ENCODE peak calls at places on chromosomes 3 and 15, in seven cellular contexts. B is HepG2, H is PC-9, L is neural progenitor cell, N is DND-41, U is endothelial cell of umbilical vein, O is MM.1S. Z is an unnamed sample.

GRCh38 chr3:62128028-62128427 is 245.3 kb downstream of the FEZF2 start:
- DNase-seq in B (no peak), H (no peak), L (no peak), N (no peak), U (no peak), O (no peak), Z (no peak)

GRCh38 chr15:78726870-78727551 is 84.3 kb downstream of the ADAMTS7 start:
- DNase-seq in B (peak), H (peak), L (peak), N (peak), U (no peak), O (peak), Z (no peak)

GRCh38 chr3:27360113-27361078 is 8.8 kb downstream of the NEK10 start:
- DNase-seq in B (peak), H (peak), L (no peak), N (no peak), U (peak), O (no peak), Z (peak)

GRCh38 chr3:49501258-49501609 is 31.2 kb downstream of the DAG1 start:
- DNase-seq in B (no peak), H (no peak), L (no peak), N (no peak), U (no peak), O (no peak), Z (no peak)

GRCh38 chr3:121624147-121624852 is 31.1 kb downstream of the FBXO40 start:
- DNase-seq in B (no peak), H (no peak), L (no peak), N (no peak), U (no peak), O (no peak), Z (no peak)

GRCh38 chr15:80309769-80310384 is 57.9 kb upstream of the CTXND1 start:
- DNase-seq in B (peak), H (no peak), L (peak), N (no peak), U (peak), O (no peak), Z (no peak)

GRCh38 chr3:86969500-86970189 is 21.3 kb downstream of the VGLL3 start:
- DNase-seq in B (peak), H (no peak), L (peak), N (peak), U (peak), O (peak), Z (no peak)

GRCh38 chr3:37326144-37326543 is 151.8 kb upstream of the LRRFIP2 start:
- DNase-seq in B (no peak), H (no peak), L (no peak), N (no peak), U (no peak), O (no peak), Z (no peak)

GRCh38 chr3:11226042-11226370 is 46.2 kb upstream of the ATG7 start:
- DNase-seq in B (no peak), H (no peak), L (no peak), N (no peak), U (no peak), O (no peak), Z (no peak)

GRCh38 chr3:24763421-24763820 is 268.8 kb upstream of the THRB start:
- DNase-seq in B (no peak), H (no peak), L (no peak), N (no peak), U (no peak), O (no peak), Z (peak)

GRCh38 chr3:71441217-71441924 is 142.2 kb downstream of the FOXP1 start:
- DNase-seq in B (no peak), H (no peak), L (no peak), N (peak), U (no peak), O (no peak), Z (peak)

GRCh38 chr3:47899495-47900108 is 96.7 kb downstream of the DHX30 start:
- DNase-seq in B (no peak), H (no peak), L (no peak), N (no peak), U (no peak), O (no peak), Z (peak)

GRCh38 chr3:113129168-113129567 is 82.2 kb upstream of the BOC start:
- DNase-seq in B (no peak), H (no peak), L (no peak), N (no peak), U (no peak), O (no peak), Z (no peak)

GRCh38 chr15:86743283-86743903 is 663.7 kb downstream of the AGBL1 start:
- DNase-seq in B (peak), H (peak), L (peak), N (peak), U (no peak), O (peak), Z (peak)

GRCh38 chr15:70762469-70763119 is 764 bp downstream of the UACA start:
- DNase-seq in B (no peak), H (peak), L (peak), N (no peak), U (peak), O (peak), Z (peak)

GRCh38 chr3:153848701-153849100 is 272.5 kb upstream of the ARHGEF26 start:
- DNase-seq in B (peak), H (no peak), L (no peak), N (no peak), U (no peak), O (no peak), Z (no peak)

GRCh38 chr3:42702066-42702951 is at the start of gene HHATL:
- DNase-seq in B (no peak), H (no peak), L (no peak), N (no peak), U (no peak), O (no peak), Z (no peak)

GRCh38 chr3:56251343-56251945 is 216.8 kb downstream of the ERC2 start:
- DNase-seq in B (peak), H (peak), L (peak), N (peak), U (peak), O (peak), Z (peak)

GRCh38 chr15:52040167-52040900 is 21.3 kb downstream of the MAPK6 start:
- DNase-seq in B (no peak), H (no peak), L (no peak), N (no peak), U (peak), O (peak), Z (peak)

GRCh38 chr3:54783611-54784010 is 144.2 kb downstream of the LRTM1 start:
- DNase-seq in B (no peak), H (no peak), L (no peak), N (no peak), U (no peak), O (no peak), Z (peak)

GRCh38 chr3:132134611-132135010 is 99.8 kb upstream of the CPNE4 start:
- DNase-seq in B (no peak), H (peak), L (no peak), N (no peak), U (peak), O (no peak), Z (peak)

GRCh38 chr3:132135628-132136333 is 101.0 kb upstream of the CPNE4 start:
- DNase-seq in B (peak), H (peak), L (peak), N (no peak), U (peak), O (peak), Z (peak)

DNA sequence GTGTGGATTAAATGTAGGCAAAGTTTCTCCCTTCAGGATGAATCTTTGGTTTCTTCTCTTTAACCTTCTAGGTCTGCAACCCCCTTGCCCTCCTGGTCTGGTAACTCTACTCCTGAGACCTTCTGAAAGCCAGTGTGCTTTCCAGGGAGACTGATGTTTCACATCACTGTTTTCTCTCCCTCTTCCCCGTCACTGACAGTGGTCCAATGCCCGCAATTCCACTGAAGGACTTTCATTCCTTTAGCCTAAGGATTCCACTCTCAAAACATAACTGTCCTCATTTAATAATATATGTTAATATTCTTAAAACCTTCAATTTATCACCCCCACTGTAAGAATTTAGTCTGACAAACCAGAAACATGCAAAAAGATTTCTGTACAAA is 101.5 kb upstream of the CPNE4 start:
- DNase-seq in B (no peak), H (no peak), L (no peak), N (no peak), U (no peak), O (no peak), Z (no peak)
- H3K4me3 ChIP-seq in B (no peak), H (no peak), L (peak), N (no peak), U (no peak), O (no peak), Z (peak)

GRCh38 chr3:160226740-160227048 is 1.5 kb downstream of the C3orf80 start:
- DNase-seq in B (no peak), H (no peak), L (no peak), N (no peak), U (no peak), O (no peak), Z (no peak)
- TF ChIP-seq EZH2 in B (no peak), H (no peak), L (peak), N (no peak), U (no peak), O (no peak), Z (no peak)

DNA sequence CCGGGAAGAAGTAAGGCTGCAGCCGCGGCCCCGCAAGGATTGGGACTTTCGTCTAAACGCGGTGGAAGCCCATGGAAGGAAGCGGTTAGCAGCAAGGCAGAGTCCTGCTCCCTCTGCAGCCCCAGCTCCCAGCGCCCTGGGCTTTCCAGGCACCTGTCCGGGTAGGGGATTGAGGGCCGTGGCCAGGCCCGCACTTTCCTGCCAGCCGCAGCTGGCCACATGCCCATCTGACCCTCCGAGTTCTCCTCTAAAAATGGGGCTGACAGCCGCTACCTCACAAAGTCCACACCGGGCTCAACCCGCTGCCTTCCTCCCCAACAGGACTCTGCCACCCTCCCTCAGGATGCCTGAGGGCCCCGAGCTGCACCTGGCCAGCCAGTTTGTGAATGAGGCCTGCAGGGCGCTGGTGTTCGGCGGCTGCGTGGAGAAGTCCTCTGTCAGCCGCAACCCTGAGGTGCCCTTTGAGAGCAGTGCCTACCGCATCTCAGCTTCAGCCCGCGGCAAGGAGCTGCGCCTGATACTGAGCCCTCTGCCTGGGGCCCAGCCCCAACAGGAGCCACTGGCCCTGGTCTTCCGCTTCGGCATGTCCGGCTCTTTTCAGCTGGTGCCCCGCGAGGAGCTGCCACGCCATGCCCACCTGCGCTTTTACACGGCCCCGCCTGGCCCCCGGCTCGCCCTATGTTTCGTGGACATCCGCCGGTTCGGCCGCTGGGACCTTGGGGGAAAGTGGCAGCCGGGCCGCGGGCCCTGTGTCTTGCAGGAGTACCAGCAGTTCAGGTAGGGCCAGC is 1.9 kb downstream of the NEIL1 start:
- DNase-seq in B (no peak), H (peak), L (peak), N (no peak), U (peak), O (no peak), Z (no peak)
- H2AFZ ChIP-seq in B (no peak), H (no peak), L (peak), N (no peak), U (peak), O (no peak), Z (no peak)

GRCh38 chr15:92887869-92888268 is 12.3 kb upstream of the CHD2 start:
- DNase-seq in B (no peak), H (no peak), L (no peak), N (no peak), U (no peak), O (no peak), Z (no peak)
- H3K4me3 ChIP-seq in B (no peak), H (no peak), L (peak), N (no peak), U (no peak), O (no peak), Z (no peak)

DNA sequence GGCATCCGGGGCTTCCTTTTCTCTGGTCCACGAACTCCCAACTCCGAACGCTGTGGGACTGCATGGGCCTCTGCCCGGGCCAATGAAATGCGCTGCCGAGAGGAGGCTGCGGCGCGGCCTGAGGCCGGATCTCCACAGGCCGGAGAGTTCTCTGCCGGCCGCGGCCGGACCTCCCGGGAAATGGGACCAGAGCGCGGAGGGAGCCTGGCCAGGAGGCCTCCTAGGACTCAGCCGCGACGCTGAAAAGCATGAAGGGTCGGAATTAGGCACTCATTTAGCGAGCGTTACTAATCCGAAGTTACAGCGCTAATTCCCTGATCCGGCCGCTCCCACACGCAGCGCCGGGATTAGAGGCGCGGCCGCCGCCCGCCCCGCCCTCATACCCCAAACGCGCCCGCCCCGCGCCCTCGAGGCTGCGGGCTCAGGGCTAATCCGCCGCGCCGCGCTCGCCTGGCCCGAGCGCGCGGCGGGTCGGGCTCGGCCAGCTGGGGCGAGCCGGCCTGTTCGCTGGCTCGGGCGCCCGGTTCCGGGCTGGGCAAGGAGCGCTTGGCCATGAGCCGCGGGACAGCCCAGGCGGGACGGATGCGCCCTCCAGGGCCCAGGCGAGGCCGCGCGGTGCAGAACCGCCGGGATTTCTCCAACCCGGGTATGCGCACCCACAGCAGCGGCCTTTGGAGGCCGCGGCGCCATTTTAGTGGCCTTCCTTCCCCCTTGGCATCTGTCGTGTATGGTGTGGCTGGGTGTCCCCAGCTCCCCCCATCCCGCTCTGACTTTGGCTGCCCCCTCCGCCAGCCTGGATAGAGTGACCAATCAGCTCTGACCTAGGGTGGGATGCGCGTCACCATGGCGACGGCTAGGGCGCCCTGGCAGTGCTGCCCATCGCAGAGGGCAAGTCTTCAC is 36.8 kb upstream of the POLG start:
- DNase-seq in B (no peak), H (no peak), L (peak), N (no peak), U (no peak), O (no peak), Z (no peak)
- TF ChIP-seq EZH2 in B (no peak), H (no peak), L (peak), N (no peak), U (peak), O (no peak), Z (peak)

GRCh38 chr15:96328101-96328958 is 2.2 kb upstream of the NR2F2 start:
- DNase-seq in B (no peak), H (no peak), L (no peak), N (no peak), U (peak), O (no peak), Z (peak)

GRCh38 chr15:96330064-96330449 is 443 bp upstream of the NR2F2 start:
- DNase-seq in B (no peak), H (no peak), L (no peak), N (no peak), U (peak), O (peak), Z (peak)

GRCh38 chr15:96330450-96331140 is at the start of gene NR2F2:
- DNase-seq in B (peak), H (peak), L (peak), N (no peak), U (peak), O (peak), Z (peak)

GRCh38 chr15:96331141-96331941 is 841 bp downstream of the NR2F2 start:
- DNase-seq in B (no peak), H (no peak), L (peak), N (no peak), U (peak), O (no peak), Z (peak)

DNA sequence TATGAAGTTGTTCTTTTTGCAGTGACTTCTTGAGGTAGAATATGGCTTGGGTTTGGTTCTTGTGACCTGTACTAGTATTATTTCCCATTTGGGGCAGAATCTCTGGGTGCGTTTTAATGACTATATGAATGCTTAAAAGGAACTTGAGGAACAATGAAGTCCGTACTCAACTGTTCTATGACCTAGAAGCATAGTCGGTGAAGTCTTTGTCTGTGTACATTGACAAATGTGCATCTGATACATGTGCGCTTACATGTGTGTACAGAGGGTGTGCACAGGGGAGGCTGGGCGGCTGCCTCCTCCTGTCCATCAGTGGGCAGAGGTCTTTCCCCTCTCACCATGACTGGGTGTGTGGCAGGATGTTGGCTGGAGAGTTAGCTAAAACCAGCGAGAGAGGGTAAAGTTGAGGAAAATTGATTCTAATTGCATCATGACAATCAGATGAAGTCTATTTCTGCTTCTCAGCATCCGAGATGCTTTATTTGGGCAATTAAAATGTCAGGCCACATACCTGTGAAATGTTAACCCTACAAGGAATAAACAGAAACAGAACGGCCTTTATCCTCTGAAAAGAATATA is 1.0 kb upstream of the NR2F2 start:
- DNase-seq in B (no peak), H (no peak), L (peak), N (no peak), U (peak), O (no peak), Z (peak)
- H2AFZ ChIP-seq in B (peak), H (peak), L (no peak), N (no peak), U (no peak), O (peak), Z (no peak)

DNA sequence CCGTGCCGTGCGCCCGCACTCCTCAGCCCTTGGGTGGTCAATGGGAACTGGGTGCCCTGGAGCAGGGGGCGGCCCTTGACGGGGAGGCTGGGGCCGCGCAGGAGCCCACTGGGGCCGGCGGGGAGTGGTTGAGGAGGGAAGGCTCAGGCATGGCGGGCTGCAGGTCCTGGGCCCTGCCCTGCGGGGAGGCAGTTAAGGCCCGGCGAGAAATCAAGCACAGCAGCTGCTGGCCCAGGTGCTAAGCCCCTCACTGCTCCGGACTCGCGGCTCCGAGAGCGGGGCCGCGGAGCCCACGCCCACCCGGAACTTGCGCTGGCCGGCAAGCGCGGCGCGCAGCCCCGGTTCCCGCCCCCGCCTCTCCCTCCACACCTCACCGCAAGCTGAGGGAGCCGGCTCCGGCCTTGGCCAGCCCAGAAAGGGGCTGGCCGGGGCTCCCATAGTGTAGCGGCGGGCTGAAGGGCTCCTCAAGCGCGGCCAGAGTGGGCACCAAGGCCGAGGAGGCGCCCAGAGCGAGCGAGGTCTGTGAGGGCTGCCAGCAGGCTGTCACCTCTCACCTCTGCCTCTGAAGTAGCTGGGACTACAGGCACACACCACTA is 7.8 kb downstream of the GP9 start:
- DNase-seq in B (no peak), H (no peak), L (no peak), N (no peak), U (peak), O (peak), Z (no peak)
- H3K4me3 ChIP-seq in B (no peak), H (no peak), L (no peak), N (no peak), U (no peak), O (peak), Z (no peak)